ENCODE peak calls at places on chromosome 5, in four cellular contexts. G is MV-4-11, O is non-pigmented ciliary epithelial cell, P is AG04450. B is an unnamed sample.

GRCh38 chr5:115601709-115602584 is at the start of gene TICAM2:
- DNase-seq in G (peak; percentile 83), O (no peak), P (no peak), B (peak; percentile 25)

GRCh38 chr5:155260798-155261197 is 247.2 kb downstream of the KIF4B start:
- DNase-seq in G (peak; percentile 59), O (no peak), P (no peak), B (no peak)

GRCh38 chr5:116378007-116378831 is 196.4 kb downstream of the SEMA6A start:
- DNase-seq in G (no peak), O (no peak), P (no peak), B (no peak)

GRCh38 chr5:178526796-178527457 is 63.3 kb downstream of the COL23A1 start:
- DNase-seq in G (no peak), O (no peak), P (no peak), B (no peak)

GRCh38 chr5:69331528-69332445 is 814 bp downstream of the CCDC125 start:
- DNase-seq in G (peak; percentile 57), O (no peak), P (no peak), B (no peak)

GRCh38 chr5:26700759-26701384 is 337.5 kb downstream of the CDH9 start:
- DNase-seq in G (peak; percentile 42), O (peak; percentile 14), P (no peak), B (peak; percentile 56)

GRCh38 chr5:141747152-141747640 is 65.2 kb upstream of the ARAP3 start:
- DNase-seq in G (no peak), O (no peak), P (no peak), B (peak; percentile 60)

GRCh38 chr5:6296524-6296923 is 81.8 kb downstream of the MED10 start:
- DNase-seq in G (no peak), O (no peak), P (no peak), B (no peak)

GRCh38 chr5:133050500-133050899 is 1.3 kb upstream of the HSPA4 start:
- DNase-seq in G (no peak), O (no peak), P (no peak), B (no peak)